ENCODE peak calls at places on chromosomes 5 and 9, in five cellular contexts. A, N, P, W and F are unnamed samples. For H3K9me3, the result is how much of the 10 kb centered on the place peaks cover.

GRCh38 chr5:30781642-30782041 is 411.8 kb upstream of the CDH6 start:
- DNase-seq in A (no peak), N (no peak), W (no peak), P (no peak), F (no peak)

GRCh38 chr9:82031538-82032280 is 43.1 kb downstream of the SPATA31D1 start:
- DNase-seq in P (no peak), N (peak), A (peak), W (no peak), F (no peak)

GRCh38 chr5:180315762-180316212 is 23.9 kb upstream of the MAPK9 start:
- DNase-seq in A (peak), W (peak), P (peak), N (peak), F (peak)

GRCh38 chr9:122936464-122936863 is 4.4 kb upstream of the RABGAP1 start:
- DNase-seq in P (no peak), W (no peak), N (no peak), A (no peak), F (no peak)

GRCh38 chr5:33319841-33320240 is 120.9 kb upstream of the TARS1 start:
- DNase-seq in P (no peak), N (no peak), W (no peak), A (no peak), F (no peak)

GRCh38 chr5:128498844-128499455 is 39.1 kb downstream of the FBN2 start:
- DNase-seq in P (no peak), N (peak), W (peak), A (peak), F (no peak)

GRCh38 chr9:127786773-127787123 is 914 bp downstream of the CDK9 start:
- DNase-seq in A (no peak), P (no peak), W (no peak), N (peak), F (no peak)

GRCh38 chr9:76898786-76899185 is 7.1 kb downstream of the PRUNE2 start:
- DNase-seq in P (no peak), A (no peak), W (no peak), N (no peak), F (no peak)

GRCh38 chr9:133991211-133991921 is 758 bp downstream of the VAV2 start:
- DNase-seq in N (peak), W (no peak), A (no peak), P (peak), F (no peak)

GRCh38 chr9:2059131-2059929 is 44.2 kb downstream of the SMARCA2 start:
- DNase-seq in N (no peak), W (no peak), A (no peak), P (no peak), F (no peak)

GRCh38 chr5:157574456-157575095 is 999 bp downstream of the ADAM19 start:
- DNase-seq in W (no peak), N (peak), P (peak), A (no peak), F (no peak)

GRCh38 chr5:56561-57290 is 35.2 kb upstream of the PLEKHG4B start:
- DNase-seq in W (peak), P (no peak), N (peak), A (no peak), F (no peak)

GRCh38 chr5:75672616-75673015 is 44.6 kb downstream of the POC5 start:
- DNase-seq in N (no peak), P (no peak), A (no peak), W (no peak), F (no peak)

GRCh38 chr9:69696802-69697201 is 24.6 kb upstream of the APBA1 start:
- DNase-seq in P (no peak), N (no peak), A (no peak), W (no peak), F (no peak)

DNA sequence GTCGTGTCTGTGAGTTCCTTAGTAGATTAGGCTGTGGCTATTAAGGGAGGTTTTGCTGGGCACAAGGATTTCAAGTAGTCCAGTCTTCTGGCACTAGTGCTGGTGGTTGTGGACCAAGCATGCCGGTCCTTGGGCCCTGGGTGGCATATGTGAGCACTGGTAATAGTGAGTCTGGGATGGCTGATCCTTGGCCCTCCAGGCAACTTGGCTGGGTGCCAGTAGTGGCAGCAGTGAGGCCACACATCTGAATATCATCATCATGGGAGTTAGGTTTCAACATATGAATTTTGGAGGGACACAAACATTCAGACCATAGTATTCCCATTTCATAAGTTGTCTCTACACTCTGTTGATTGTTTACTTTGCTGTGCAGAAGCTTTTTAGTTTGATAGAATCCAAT is 25.3 kb upstream of the APBA1 start:
- DNase-seq in N (no peak), A (no peak), W (no peak), P (peak), F (no peak)
- H3K9me3 ChIP-seq in N (under half), A (under half), W (under half), P (under half), F (under half)

DNA sequence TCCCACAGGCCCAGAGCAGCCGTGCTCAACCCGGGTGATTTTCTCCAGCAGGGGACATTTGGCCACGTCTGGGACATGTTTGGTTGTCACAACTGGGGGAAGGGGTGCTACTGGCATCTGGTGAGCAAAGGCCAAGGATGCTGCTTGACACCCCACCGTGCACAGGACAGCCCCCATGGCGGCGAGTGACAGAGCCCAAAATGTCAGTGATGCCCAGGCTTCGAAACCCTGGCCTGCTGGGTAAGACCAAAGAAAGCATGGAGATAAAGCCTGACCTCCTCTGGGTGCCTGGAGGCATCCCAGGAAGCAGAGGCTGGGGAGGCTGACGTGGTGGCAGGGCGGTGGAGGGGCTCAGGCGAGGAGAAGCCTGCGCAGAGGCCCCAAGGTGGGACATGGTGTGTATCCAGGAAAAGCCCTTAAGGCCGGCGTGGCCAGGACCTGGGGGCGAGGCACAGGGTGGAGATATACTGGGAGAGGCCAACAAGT is 66.4 kb downstream of the ZNF354C start:
- DNase-seq in N (no peak), W (no peak), P (no peak), A (no peak), F (no peak)
- H3K9me3 ChIP-seq in N (under half), W (under half), P (under half), A (under half), F (under half)

GRCh38 chr5:133251296-133252132 is 199.7 kb downstream of the HSPA4 start:
- DNase-seq in N (no peak), P (no peak), A (no peak), W (no peak), F (no peak)
- H3K9me3 ChIP-seq in N (under half), P (under half), A (under half), W (under half), F (under half)

GRCh38 chr5:117138523-117138922 is 563.9 kb upstream of the SEMA6A start:
- DNase-seq in W (no peak), N (no peak), A (no peak), P (no peak), F (no peak)

GRCh38 chr5:117149312-117149711 is 574.7 kb upstream of the SEMA6A start:
- DNase-seq in P (no peak), W (no peak), N (no peak), A (no peak), F (no peak)

DNA sequence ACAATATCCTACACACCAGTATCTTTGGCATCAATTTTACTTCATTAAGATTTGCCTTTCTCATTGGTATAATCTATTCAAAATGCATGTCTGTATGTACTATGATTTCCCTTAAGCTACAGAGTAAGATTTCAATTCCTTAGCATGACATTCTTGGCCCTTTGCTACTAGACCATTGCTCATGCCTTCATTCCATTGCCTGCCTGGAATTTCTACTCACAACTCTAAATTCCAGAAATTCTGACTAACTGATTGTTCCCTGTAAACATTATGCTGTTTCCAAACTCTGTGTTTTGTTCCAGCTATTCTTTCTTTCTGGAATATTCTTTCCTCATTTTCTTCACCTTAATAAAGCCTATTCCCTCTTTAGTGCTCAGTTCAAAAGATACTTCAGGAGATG is 568.8 kb upstream of the SEMA6A start:
- DNase-seq in P (no peak), A (no peak), W (no peak), N (peak), F (no peak)
- H3K9me3 ChIP-seq in P (under half), A (under half), W (under half), N (under half), F (under half)

GRCh38 chr5:141319202-141319601 is 1.4 kb downstream of the TAF7 start:
- DNase-seq in W (no peak), A (no peak), N (no peak), P (no peak), F (no peak)
- H3K9me3 ChIP-seq in W (half or more), A (under half), N (under half), P (under half), F (under half)

GRCh38 chr9:120807607-120808379 is 14.6 kb upstream of the FBXW2 start:
- DNase-seq in W (no peak), P (no peak), N (no peak), A (no peak), F (no peak)
- H3K9me3 ChIP-seq in W (under half), P (under half), N (under half), A (under half), F (under half)

GRCh38 chr5:2194949-2195348 is 312.2 kb upstream of the IRX4 start:
- DNase-seq in W (no peak), A (no peak), N (no peak), P (no peak), F (no peak)
- H3K9me3 ChIP-seq in W (under half), A (under half), N (under half), P (under half), F (under half)